ENCODE peak calls at places on chromosome 1, in six cellular contexts. V is WERI-Rb-1; S is activated naive CD4-positive, alpha-beta T cell treated with anti-CD3 and anti-CD28 coated beads for 36 hours; P is stimulated activated CD4-positive, alpha-beta T cell treated with anti-CD3 and anti-CD28 coated beads, Interleukin-15, amount 100 ng/mL, for 24 hours; F is effector memory CD8-positive, alpha-beta T cell; D is astrocyte of the spinal cord. C is an unnamed sample.

GRCh38 chr1:112267929-112268328 is 128.1 kb upstream of the CTTNBP2NL start:
- DNase-seq in V (no peak), S (no peak), P (no peak), F (no peak), D (no peak), C (no peak)

GRCh38 chr1:81834921-81835698 is 34.4 kb downstream of the ADGRL2 start:
- DNase-seq in V (no peak), S (no peak), P (no peak), F (no peak), D (peak; percentile 26), C (peak; percentile 22)

GRCh38 chr1:7550981-7551380 is 220.1 kb upstream of the VAMP3 start:
- DNase-seq in V (no peak), S (no peak), P (no peak), F (no peak), D (no peak), C (no peak)

GRCh38 chr1:231408528-231409094 is 13.5 kb downstream of the EGLN1 start:
- DNase-seq in V (no peak), S (no peak), P (no peak), F (no peak), D (no peak), C (no peak)

GRCh38 chr1:1219341-1219740 is 5.4 kb upstream of the TNFRSF4 start:
- DNase-seq in V (no peak), S (no peak), P (peak; percentile 73), F (no peak), D (no peak), C (no peak)

GRCh38 chr1:5164155-5164554 is 509.7 kb downstream of the AJAP1 start:
- DNase-seq in V (no peak), S (peak; percentile 38), P (peak; percentile 20), F (no peak), D (no peak), C (no peak)

GRCh38 chr1:206633708-206634121 is 1.6 kb upstream of the DYRK3 start:
- DNase-seq in V (no peak), S (no peak), P (no peak), F (no peak), D (peak; percentile 75), C (peak; percentile 8)

GRCh38 chr1:50981741-50982140 is 11.7 kb downstream of the CDKN2C start:
- DNase-seq in V (no peak), S (no peak), P (no peak), F (no peak), D (no peak), C (no peak)

GRCh38 chr1:176541663-176542062 is 78.7 kb downstream of the PAPPA2 start:
- DNase-seq in V (no peak), S (no peak), P (no peak), F (no peak), D (no peak), C (no peak)

C was measured in prostate gland.